ENCODE peak calls at places on chromosomes 11 and 22, in eight cellular contexts. One of them, this sample, is unnamed.

GRCh38 chr11:45537617-45538016 is 127.8 kb downstream of the CHST1 start:
- DNase-seq in heart right ventricle: no peak
- DNase-seq in NCI-H774: no peak
- DNase-seq in COR-L47: no peak
- DNase-seq in DMS53: no peak
- DNase-seq in kidney epithelial cell: no peak
- DNase-seq in substantia nigra: no peak
- DNase-seq in activated T-helper 1 cell treated with anti-CD3 and anti-CD28 coated beads, Interleukin-2, amount 50 U/mL, for 16 hours: no peak
- DNase-seq in this sample: no peak

GRCh38 chr11:34233215-34233614 is 124.6 kb downstream of the ABTB2 start:
- DNase-seq in DMS53: no peak
- DNase-seq in kidney epithelial cell: no peak
- DNase-seq in COR-L47: no peak
- DNase-seq in heart right ventricle: no peak
- DNase-seq in activated T-helper 1 cell treated with anti-CD3 and anti-CD28 coated beads, Interleukin-2, amount 50 U/mL, for 16 hours: no peak
- DNase-seq in NCI-H774: no peak
- DNase-seq in substantia nigra: no peak
- DNase-seq in this sample: no peak

GRCh38 chr22:43448048-43448447 is 36.2 kb downstream of the MPPED1 start:
- DNase-seq in activated T-helper 1 cell treated with anti-CD3 and anti-CD28 coated beads, Interleukin-2, amount 50 U/mL, for 16 hours: no peak
- DNase-seq in substantia nigra: no peak
- DNase-seq in NCI-H774: no peak
- DNase-seq in kidney epithelial cell: no peak
- DNase-seq in heart right ventricle: no peak
- DNase-seq in DMS53: no peak
- DNase-seq in COR-L47: no peak
- DNase-seq in this sample: no peak

GRCh38 chr11:17392872-17393271 is 4.4 kb upstream of the KCNJ11 start:
- DNase-seq in heart right ventricle: no peak
- DNase-seq in DMS53: no peak
- DNase-seq in kidney epithelial cell: no peak
- DNase-seq in NCI-H774: no peak
- DNase-seq in COR-L47: no peak
- DNase-seq in substantia nigra: no peak
- DNase-seq in activated T-helper 1 cell treated with anti-CD3 and anti-CD28 coated beads, Interleukin-2, amount 50 U/mL, for 16 hours: no peak
- DNase-seq in this sample: no peak

GRCh38 chr11:92276773-92277172 is 52.2 kb downstream of the FAT3 start:
- DNase-seq in kidney epithelial cell: no peak
- DNase-seq in COR-L47: no peak
- DNase-seq in heart right ventricle: no peak
- DNase-seq in DMS53: no peak
- DNase-seq in NCI-H774: no peak
- DNase-seq in substantia nigra: no peak
- DNase-seq in activated T-helper 1 cell treated with anti-CD3 and anti-CD28 coated beads, Interleukin-2, amount 50 U/mL, for 16 hours: no peak
- DNase-seq in this sample: no peak

GRCh38 chr11:118086913-118087768 is at the start of gene SMIM35:
- DNase-seq in kidney epithelial cell: no peak
- DNase-seq in DMS53: peak
- DNase-seq in COR-L47: peak
- DNase-seq in heart right ventricle: no peak
- DNase-seq in substantia nigra: no peak
- DNase-seq in activated T-helper 1 cell treated with anti-CD3 and anti-CD28 coated beads, Interleukin-2, amount 50 U/mL, for 16 hours: no peak
- DNase-seq in NCI-H774: peak
- DNase-seq in this sample: no peak

GRCh38 chr11:102837151-102837550 is 6.3 kb downstream of the MMP3 start:
- DNase-seq in substantia nigra: no peak
- DNase-seq in NCI-H774: no peak
- DNase-seq in kidney epithelial cell: no peak
- DNase-seq in heart right ventricle: no peak
- DNase-seq in DMS53: no peak
- DNase-seq in COR-L47: no peak
- DNase-seq in activated T-helper 1 cell treated with anti-CD3 and anti-CD28 coated beads, Interleukin-2, amount 50 U/mL, for 16 hours: no peak
- DNase-seq in this sample: no peak

GRCh38 chr11:46181843-46182424 is 60.7 kb upstream of the PHF21A start:
- DNase-seq in DMS53: no peak
- DNase-seq in substantia nigra: no peak
- DNase-seq in NCI-H774: no peak
- DNase-seq in activated T-helper 1 cell treated with anti-CD3 and anti-CD28 coated beads, Interleukin-2, amount 50 U/mL, for 16 hours: no peak
- DNase-seq in kidney epithelial cell: no peak
- DNase-seq in COR-L47: no peak
- DNase-seq in heart right ventricle: no peak
- DNase-seq in this sample: no peak

GRCh38 chr11:119788096-119788883 is 59.3 kb upstream of the NECTIN1 start:
- DNase-seq in NCI-H774: no peak
- DNase-seq in COR-L47: no peak
- DNase-seq in substantia nigra: no peak
- DNase-seq in DMS53: no peak
- DNase-seq in activated T-helper 1 cell treated with anti-CD3 and anti-CD28 coated beads, Interleukin-2, amount 50 U/mL, for 16 hours: no peak
- DNase-seq in kidney epithelial cell: no peak
- DNase-seq in heart right ventricle: no peak
- DNase-seq in this sample: no peak

GRCh38 chr11:56705784-56706396 is 7.0 kb downstream of the OR9G1 start:
- DNase-seq in kidney epithelial cell: no peak
- DNase-seq in substantia nigra: no peak
- DNase-seq in COR-L47: no peak
- DNase-seq in heart right ventricle: no peak
- DNase-seq in NCI-H774: no peak
- DNase-seq in DMS53: no peak
- DNase-seq in activated T-helper 1 cell treated with anti-CD3 and anti-CD28 coated beads, Interleukin-2, amount 50 U/mL, for 16 hours: no peak
- DNase-seq in this sample: no peak

GRCh38 chr22:46573781-46574437 is 36.5 kb upstream of the CELSR1 start:
- DNase-seq in DMS53: peak
- DNase-seq in kidney epithelial cell: no peak
- DNase-seq in COR-L47: no peak
- DNase-seq in heart right ventricle: no peak
- DNase-seq in activated T-helper 1 cell treated with anti-CD3 and anti-CD28 coated beads, Interleukin-2, amount 50 U/mL, for 16 hours: no peak
- DNase-seq in substantia nigra: no peak
- DNase-seq in NCI-H774: no peak
- DNase-seq in this sample: no peak

GRCh38 chr22:24516301-24516737 is 21.2 kb downstream of the UPB1 start:
- DNase-seq in NCI-H774: no peak
- DNase-seq in DMS53: no peak
- DNase-seq in substantia nigra: no peak
- DNase-seq in heart right ventricle: no peak
- DNase-seq in activated T-helper 1 cell treated with anti-CD3 and anti-CD28 coated beads, Interleukin-2, amount 50 U/mL, for 16 hours: no peak
- DNase-seq in kidney epithelial cell: peak
- DNase-seq in COR-L47: no peak
- DNase-seq in this sample: no peak

GRCh38 chr22:22818202-22818538 is 69.4 kb upstream of the IGLL5 start:
- DNase-seq in COR-L47: no peak
- DNase-seq in substantia nigra: no peak
- DNase-seq in DMS53: no peak
- DNase-seq in activated T-helper 1 cell treated with anti-CD3 and anti-CD28 coated beads, Interleukin-2, amount 50 U/mL, for 16 hours: no peak
- DNase-seq in heart right ventricle: no peak
- DNase-seq in NCI-H774: no peak
- DNase-seq in kidney epithelial cell: no peak
- DNase-seq in this sample: no peak

GRCh38 chr11:8206251-8207079 is 37.6 kb upstream of the RIC3 start:
- DNase-seq in kidney epithelial cell: no peak
- DNase-seq in substantia nigra: peak
- DNase-seq in NCI-H774: peak
- DNase-seq in DMS53: no peak
- DNase-seq in activated T-helper 1 cell treated with anti-CD3 and anti-CD28 coated beads, Interleukin-2, amount 50 U/mL, for 16 hours: no peak
- DNase-seq in heart right ventricle: peak
- DNase-seq in COR-L47: peak
- DNase-seq in this sample: no peak

GRCh38 chr11:103183981-103184592 is 74.9 kb downstream of the DYNC2H1 start:
- DNase-seq in COR-L47: no peak
- DNase-seq in substantia nigra: no peak
- DNase-seq in NCI-H774: no peak
- DNase-seq in kidney epithelial cell: no peak
- DNase-seq in activated T-helper 1 cell treated with anti-CD3 and anti-CD28 coated beads, Interleukin-2, amount 50 U/mL, for 16 hours: no peak
- DNase-seq in DMS53: no peak
- DNase-seq in heart right ventricle: no peak
- DNase-seq in this sample: no peak

GRCh38 chr11:94283678-94284077 is 20.7 kb upstream of the IZUMO1R start:
- DNase-seq in NCI-H774: no peak
- DNase-seq in heart right ventricle: no peak
- DNase-seq in kidney epithelial cell: no peak
- DNase-seq in COR-L47: no peak
- DNase-seq in DMS53: peak
- DNase-seq in activated T-helper 1 cell treated with anti-CD3 and anti-CD28 coated beads, Interleukin-2, amount 50 U/mL, for 16 hours: no peak
- DNase-seq in substantia nigra: no peak
- DNase-seq in this sample: no peak

GRCh38 chr11:108825381-108825780 is 160.5 kb downstream of the DDX10 start:
- DNase-seq in heart right ventricle: no peak
- DNase-seq in NCI-H774: no peak
- DNase-seq in COR-L47: no peak
- DNase-seq in substantia nigra: no peak
- DNase-seq in DMS53: no peak
- DNase-seq in kidney epithelial cell: no peak
- DNase-seq in activated T-helper 1 cell treated with anti-CD3 and anti-CD28 coated beads, Interleukin-2, amount 50 U/mL, for 16 hours: no peak
- DNase-seq in this sample: no peak

GRCh38 chr11:22666320-22666699 is at the start of gene GAS2:
- DNase-seq in NCI-H774: no peak
- DNase-seq in heart right ventricle: peak
- DNase-seq in kidney epithelial cell: no peak
- DNase-seq in activated T-helper 1 cell treated with anti-CD3 and anti-CD28 coated beads, Interleukin-2, amount 50 U/mL, for 16 hours: no peak
- DNase-seq in substantia nigra: no peak
- DNase-seq in DMS53: no peak
- DNase-seq in COR-L47: no peak
- DNase-seq in this sample: no peak

GRCh38 chr22:44357296-44357961 is 44.7 kb upstream of the SHISAL1 start:
- DNase-seq in heart right ventricle: no peak
- DNase-seq in activated T-helper 1 cell treated with anti-CD3 and anti-CD28 coated beads, Interleukin-2, amount 50 U/mL, for 16 hours: no peak
- DNase-seq in DMS53: peak
- DNase-seq in kidney epithelial cell: no peak
- DNase-seq in COR-L47: no peak
- DNase-seq in substantia nigra: no peak
- DNase-seq in NCI-H774: no peak
- DNase-seq in this sample: no peak

GRCh38 chr22:30026751-30027150 is 53.5 kb upstream of the HORMAD2 start:
- DNase-seq in substantia nigra: no peak
- DNase-seq in NCI-H774: no peak
- DNase-seq in COR-L47: no peak
- DNase-seq in kidney epithelial cell: no peak
- DNase-seq in heart right ventricle: no peak
- DNase-seq in activated T-helper 1 cell treated with anti-CD3 and anti-CD28 coated beads, Interleukin-2, amount 50 U/mL, for 16 hours: no peak
- DNase-seq in DMS53: no peak
- DNase-seq in this sample: no peak

GRCh38 chr22:19419464-19420178 is 11.9 kb downstream of the HIRA start:
- DNase-seq in NCI-H774: no peak
- DNase-seq in substantia nigra: no peak
- DNase-seq in COR-L47: no peak
- DNase-seq in kidney epithelial cell: no peak
- DNase-seq in heart right ventricle: no peak
- DNase-seq in DMS53: no peak
- DNase-seq in activated T-helper 1 cell treated with anti-CD3 and anti-CD28 coated beads, Interleukin-2, amount 50 U/mL, for 16 hours: no peak
- DNase-seq in this sample: no peak

GRCh38 chr11:120249279-120250022 is 9.5 kb downstream of the POU2F3 start:
- DNase-seq in COR-L47: no peak
- DNase-seq in NCI-H774: no peak
- DNase-seq in activated T-helper 1 cell treated with anti-CD3 and anti-CD28 coated beads, Interleukin-2, amount 50 U/mL, for 16 hours: no peak
- DNase-seq in kidney epithelial cell: no peak
- DNase-seq in heart right ventricle: no peak
- DNase-seq in substantia nigra: no peak
- DNase-seq in DMS53: no peak
- DNase-seq in this sample: no peak

GRCh38 chr22:32058656-32059280 is 15.7 kb downstream of the SLC5A1 start:
- DNase-seq in NCI-H774: no peak
- DNase-seq in COR-L47: no peak
- DNase-seq in DMS53: no peak
- DNase-seq in kidney epithelial cell: no peak
- DNase-seq in activated T-helper 1 cell treated with anti-CD3 and anti-CD28 coated beads, Interleukin-2, amount 50 U/mL, for 16 hours: no peak
- DNase-seq in substantia nigra: no peak
- DNase-seq in heart right ventricle: no peak
- DNase-seq in this sample: no peak

GRCh38 chr11:62555464-62556092 is 9.0 kb upstream of the AHNAK start:
- DNase-seq in substantia nigra: no peak
- DNase-seq in activated T-helper 1 cell treated with anti-CD3 and anti-CD28 coated beads, Interleukin-2, amount 50 U/mL, for 16 hours: no peak
- DNase-seq in heart right ventricle: no peak
- DNase-seq in DMS53: peak
- DNase-seq in kidney epithelial cell: no peak
- DNase-seq in NCI-H774: no peak
- DNase-seq in COR-L47: no peak
- DNase-seq in this sample: peak

GRCh38 chr11:115141715-115142114 is 362.5 kb downstream of the CADM1 start:
- DNase-seq in DMS53: no peak
- DNase-seq in activated T-helper 1 cell treated with anti-CD3 and anti-CD28 coated beads, Interleukin-2, amount 50 U/mL, for 16 hours: no peak
- DNase-seq in COR-L47: no peak
- DNase-seq in kidney epithelial cell: no peak
- DNase-seq in heart right ventricle: no peak
- DNase-seq in NCI-H774: no peak
- DNase-seq in substantia nigra: no peak
- DNase-seq in this sample: no peak

GRCh38 chr11:56624661-56625110 is 10.0 kb upstream of the OR5M1 start:
- DNase-seq in heart right ventricle: no peak
- DNase-seq in substantia nigra: no peak
- DNase-seq in NCI-H774: no peak
- DNase-seq in COR-L47: no peak
- DNase-seq in activated T-helper 1 cell treated with anti-CD3 and anti-CD28 coated beads, Interleukin-2, amount 50 U/mL, for 16 hours: no peak
- DNase-seq in DMS53: peak
- DNase-seq in kidney epithelial cell: peak
- DNase-seq in this sample: peak

GRCh38 chr11:64675417-64676252 is 47.4 kb downstream of the NRXN2 start:
- DNase-seq in DMS53: no peak
- DNase-seq in activated T-helper 1 cell treated with anti-CD3 and anti-CD28 coated beads, Interleukin-2, amount 50 U/mL, for 16 hours: no peak
- DNase-seq in COR-L47: no peak
- DNase-seq in substantia nigra: peak
- DNase-seq in NCI-H774: no peak
- DNase-seq in heart right ventricle: peak
- DNase-seq in kidney epithelial cell: peak
- DNase-seq in this sample: no peak

GRCh38 chr11:2290351-2290841 is 11.3 kb downstream of the C11orf21 start:
- DNase-seq in DMS53: peak
- DNase-seq in activated T-helper 1 cell treated with anti-CD3 and anti-CD28 coated beads, Interleukin-2, amount 50 U/mL, for 16 hours: no peak
- DNase-seq in NCI-H774: peak
- DNase-seq in heart right ventricle: no peak
- DNase-seq in substantia nigra: no peak
- DNase-seq in COR-L47: peak
- DNase-seq in kidney epithelial cell: no peak
- DNase-seq in this sample: no peak

GRCh38 chr11:67404515-67405195 is 772 bp downstream of the TBC1D10C start:
- DNase-seq in activated T-helper 1 cell treated with anti-CD3 and anti-CD28 coated beads, Interleukin-2, amount 50 U/mL, for 16 hours: no peak
- DNase-seq in NCI-H774: no peak
- DNase-seq in heart right ventricle: no peak
- DNase-seq in kidney epithelial cell: no peak
- DNase-seq in COR-L47: no peak
- DNase-seq in substantia nigra: no peak
- DNase-seq in DMS53: no peak
- DNase-seq in this sample: no peak

GRCh38 chr22:27198518-27199035 is 541.2 kb downstream of the MIAT start:
- DNase-seq in NCI-H774: no peak
- DNase-seq in activated T-helper 1 cell treated with anti-CD3 and anti-CD28 coated beads, Interleukin-2, amount 50 U/mL, for 16 hours: no peak
- DNase-seq in COR-L47: no peak
- DNase-seq in kidney epithelial cell: no peak
- DNase-seq in substantia nigra: no peak
- DNase-seq in heart right ventricle: no peak
- DNase-seq in DMS53: no peak
- DNase-seq in this sample: no peak

GRCh38 chr22:47303161-47303890 is 540.9 kb downstream of the TBC1D22A start:
- DNase-seq in heart right ventricle: no peak
- DNase-seq in activated T-helper 1 cell treated with anti-CD3 and anti-CD28 coated beads, Interleukin-2, amount 50 U/mL, for 16 hours: no peak
- DNase-seq in COR-L47: no peak
- DNase-seq in kidney epithelial cell: no peak
- DNase-seq in substantia nigra: no peak
- DNase-seq in NCI-H774: no peak
- DNase-seq in DMS53: no peak
- DNase-seq in this sample: no peak

GRCh38 chr11:64250875-64251721 is at the start of gene PLCB3:
- DNase-seq in DMS53: peak
- DNase-seq in substantia nigra: peak
- DNase-seq in kidney epithelial cell: no peak
- DNase-seq in COR-L47: peak
- DNase-seq in heart right ventricle: peak
- DNase-seq in activated T-helper 1 cell treated with anti-CD3 and anti-CD28 coated beads, Interleukin-2, amount 50 U/mL, for 16 hours: peak
- DNase-seq in NCI-H774: peak
- DNase-seq in this sample: peak

GRCh38 chr11:12556788-12557384 is 117.3 kb upstream of the TEAD1 start:
- DNase-seq in COR-L47: no peak
- DNase-seq in kidney epithelial cell: peak
- DNase-seq in NCI-H774: no peak
- DNase-seq in substantia nigra: peak
- DNase-seq in activated T-helper 1 cell treated with anti-CD3 and anti-CD28 coated beads, Interleukin-2, amount 50 U/mL, for 16 hours: no peak
- DNase-seq in DMS53: no peak
- DNase-seq in heart right ventricle: peak
- DNase-seq in this sample: no peak

GRCh38 chr11:60428517-60428916 is 855 bp upstream of the MS4A5 start:
- DNase-seq in COR-L47: no peak
- DNase-seq in DMS53: peak
- DNase-seq in activated T-helper 1 cell treated with anti-CD3 and anti-CD28 coated beads, Interleukin-2, amount 50 U/mL, for 16 hours: no peak
- DNase-seq in heart right ventricle: no peak
- DNase-seq in NCI-H774: no peak
- DNase-seq in kidney epithelial cell: no peak
- DNase-seq in substantia nigra: no peak
- DNase-seq in this sample: no peak

This sample was measured in HT-29.